ENCODE peak calls at places on chromosome 12, in six cellular contexts. U, H, R, L, W and T are unnamed samples.

GRCh38 chr12:13193403-13194100 is 3.0 kb upstream of the EMP1 start:
- DNase-seq in U (no peak), H (no peak), R (no peak), L (no peak), W (no peak), T (no peak)

GRCh38 chr12:13383379-13383778 is 186.9 kb downstream of the EMP1 start:
- DNase-seq in U (no peak), H (no peak), R (no peak), L (no peak), W (no peak), T (no peak)

GRCh38 chr12:79765157-79765556 is 74.4 kb upstream of the PAWR start:
- DNase-seq in U (no peak), H (no peak), R (no peak), L (no peak), W (no peak), T (no peak)

GRCh38 chr12:46373303-46374182 is 970 bp upstream of the SLC38A2 start:
- DNase-seq in U (peak; percentile 46), H (no peak), R (no peak), L (peak; percentile 37), W (no peak), T (peak; percentile 59)

GRCh38 chr12:116266220-116266619 is 11.3 kb downstream of the MED13L start:
- DNase-seq in U (no peak), H (no peak), R (no peak), L (no peak), W (no peak), T (peak; percentile 62)

GRCh38 chr12:16458521-16459078 is 111.2 kb downstream of the MGST1 start:
- DNase-seq in U (no peak), H (no peak), R (no peak), L (no peak), W (no peak), T (no peak)

GRCh38 chr12:121781751-121782615 is 11.5 kb downstream of the RHOF start:
- DNase-seq in U (peak; percentile 69), H (no peak), R (no peak), L (no peak), W (no peak), T (no peak)

GRCh38 chr12:29565727-29566126 is 68.2 kb upstream of the OVCH1 start:
- DNase-seq in U (no peak), H (no peak), R (no peak), L (no peak), W (no peak), T (no peak)

GRCh38 chr12:12079291-12079690 is 8.6 kb downstream of the BCL2L14 start:
- DNase-seq in U (no peak), H (no peak), R (no peak), L (no peak), W (no peak), T (no peak)

GRCh38 chr12:25906651-25907340 is 51.7 kb upstream of the RASSF8 start:
- DNase-seq in U (no peak), H (no peak), R (no peak), L (no peak), W (no peak), T (no peak)

GRCh38 chr12:2856901-2857495 is at the start of gene TEX52:
- DNase-seq in U (no peak), H (no peak), R (no peak), L (no peak), W (peak; percentile 4), T (no peak)

GRCh38 chr12:17062296-17063061 is 456.5 kb upstream of the LMO3 start:
- DNase-seq in U (no peak), H (no peak), R (no peak), L (no peak), W (peak; percentile 54), T (peak; percentile 68)

GRCh38 chr12:13074396-13075113 is 28.9 kb downstream of the GSG1 start:
- DNase-seq in U (no peak), H (no peak), R (no peak), L (no peak), W (no peak), T (no peak)

GRCh38 chr12:72017054-72017651 is 78.5 kb downstream of the TPH2 start:
- DNase-seq in U (peak; percentile 52), H (peak; percentile 47), R (peak; percentile 37), L (peak; percentile 36), W (peak; percentile 51), T (peak; percentile 74)

GRCh38 chr12:89781161-89781560 is 72.5 kb upstream of the ATP2B1 start:
- DNase-seq in U (peak; percentile 68), H (no peak), R (no peak), L (no peak), W (no peak), T (no peak)

GRCh38 chr12:46459111-46459510 is 86.5 kb upstream of the SLC38A2 start:
- DNase-seq in U (no peak), H (peak; percentile 55), R (no peak), L (no peak), W (no peak), T (no peak)

GRCh38 chr12:58443273-58443980 is 476.9 kb downstream of the LRIG3 start:
- DNase-seq in U (no peak), H (no peak), R (no peak), L (no peak), W (no peak), T (peak; percentile 72)

GRCh38 chr12:26787125-26787495 is 45.9 kb downstream of the ITPR2 start:
- DNase-seq in U (no peak), H (no peak), R (peak; percentile 41), L (no peak), W (peak; percentile 60), T (peak; percentile 59)

GRCh38 chr12:58670623-58671022 is 249.7 kb downstream of the LRIG3 start:
- DNase-seq in U (no peak), H (no peak), R (no peak), L (no peak), W (no peak), T (no peak)

GRCh38 chr12:57851552-57852186 is 5.1 kb upstream of the CTDSP2 start:
- DNase-seq in U (no peak), H (no peak), R (no peak), L (no peak), W (no peak), T (no peak)

GRCh38 chr12:132360906-132361777 is 31.8 kb upstream of the GALNT9 start:
- DNase-seq in U (no peak), H (no peak), R (no peak), L (no peak), W (no peak), T (no peak)

GRCh38 chr12:26939192-26939832 is 1.0 kb downstream of the FGFR1OP2 start:
- DNase-seq in U (no peak), H (no peak), R (no peak), L (no peak), W (no peak), T (peak; percentile 32)

GRCh38 chr12:89873745-89874144 is 165.1 kb upstream of the ATP2B1 start:
- DNase-seq in U (no peak), H (no peak), R (no peak), L (no peak), W (no peak), T (no peak)

GRCh38 chr12:67893003-67893402 is 96.2 kb upstream of the IFNG-AS1 start:
- DNase-seq in U (no peak), H (no peak), R (no peak), L (no peak), W (no peak), T (no peak)

GRCh38 chr12:106854723-106855122 is 80.2 kb downstream of the RIC8B start:
- DNase-seq in U (no peak), H (no peak), R (no peak), L (no peak), W (no peak), T (no peak)

GRCh38 chr12:15855646-15856045 is 26.5 kb upstream of the STRAP start:
- DNase-seq in U (no peak), H (no peak), R (no peak), L (no peak), W (no peak), T (peak; percentile 38)

GRCh38 chr12:104219908-104220404 is 4.4 kb downstream of the TXNRD1 start:
- DNase-seq in U (no peak), H (no peak), R (peak; percentile 54), L (peak; percentile 2), W (peak; percentile 96), T (peak; percentile 100)

GRCh38 chr12:114984641-114985041 is 300.7 kb upstream of the TBX3 start:
- DNase-seq in U (no peak), H (no peak), R (no peak), L (no peak), W (no peak), T (no peak)

GRCh38 chr12:53789570-53789969 is 37.8 kb upstream of the CISTR start:
- DNase-seq in U (no peak), H (no peak), R (no peak), L (no peak), W (no peak), T (no peak)

GRCh38 chr12:65649126-65649525 is 175.2 kb upstream of the HMGA2 start:
- DNase-seq in U (no peak), H (peak; percentile 93), R (peak; percentile 48), L (no peak), W (peak; percentile 91), T (peak; percentile 97)

GRCh38 chr12:48351022-48351708 is 446 bp upstream of the ZNF641 start:
- DNase-seq in U (peak; percentile 55), H (peak; percentile 8), R (peak; percentile 64), L (no peak), W (peak; percentile 68), T (peak; percentile 87)